ENCODE peak calls at places on chromosomes 3 and 15, in six cellular contexts. One of them, this sample, is unnamed.
A peak's percentile ranks its signal among the peaks of the same experiment; 100 is the strongest.

GRCh38 chr3:29705906-29706507 is 425.1 kb downstream of the RBMS3 start:
- DNase-seq in H9: no peak
- DNase-seq in neuronal stem cell: no peak
- DNase-seq in IMR-90: no peak
- DNase-seq in mesendoderm: no peak
- DNase-seq in H1: no peak
- DNase-seq in this sample: no peak

GRCh38 chr15:39629376-39629775 is 48.5 kb downstream of the THBS1 start:
- DNase-seq in IMR-90: peak; percentile 43
- DNase-seq in H1: no peak
- DNase-seq in neuronal stem cell: no peak
- DNase-seq in mesendoderm: no peak
- DNase-seq in H9: no peak
- DNase-seq in this sample: no peak

GRCh38 chr3:101950510-101950909 is 101.2 kb downstream of the NFKBIZ start:
- DNase-seq in H1: no peak
- DNase-seq in mesendoderm: no peak
- DNase-seq in neuronal stem cell: no peak
- DNase-seq in IMR-90: peak; percentile 81
- DNase-seq in H9: no peak
- DNase-seq in this sample: no peak

GRCh38 chr3:39128951-39129350 is 21.5 kb downstream of the TTC21A start:
- DNase-seq in H9: no peak
- DNase-seq in H1: no peak
- DNase-seq in mesendoderm: no peak
- DNase-seq in IMR-90: no peak
- DNase-seq in neuronal stem cell: no peak
- DNase-seq in this sample: no peak

GRCh38 chr3:15820911-15821310 is 23.1 kb upstream of the ANKRD28 start:
- DNase-seq in H9: no peak
- DNase-seq in neuronal stem cell: no peak
- DNase-seq in H1: no peak
- DNase-seq in mesendoderm: no peak
- DNase-seq in IMR-90: no peak
- DNase-seq in this sample: no peak

GRCh38 chr3:128432898-128433629 is 33.6 kb downstream of the DNAJB8 start:
- DNase-seq in H9: peak; percentile 74
- DNase-seq in IMR-90: no peak
- DNase-seq in neuronal stem cell: peak; percentile 56
- DNase-seq in H1: no peak
- DNase-seq in mesendoderm: no peak
- DNase-seq in this sample: peak; percentile 92

GRCh38 chr3:115448856-115449255 is 174.5 kb upstream of the GAP43 start:
- DNase-seq in neuronal stem cell: no peak
- DNase-seq in mesendoderm: no peak
- DNase-seq in H9: no peak
- DNase-seq in H1: no peak
- DNase-seq in IMR-90: no peak
- DNase-seq in this sample: no peak

GRCh38 chr3:116734243-116734642 is 24.7 kb downstream of the TUSC7 start:
- DNase-seq in neuronal stem cell: no peak
- DNase-seq in H1: no peak
- DNase-seq in mesendoderm: peak; percentile 36
- DNase-seq in IMR-90: no peak
- DNase-seq in H9: no peak
- DNase-seq in this sample: no peak

GRCh38 chr3:192685801-192686200 is 41.5 kb downstream of the FGF12 start:
- DNase-seq in neuronal stem cell: no peak
- DNase-seq in IMR-90: no peak
- DNase-seq in H9: no peak
- DNase-seq in H1: no peak
- DNase-seq in mesendoderm: no peak
- DNase-seq in this sample: peak; percentile 57

GRCh38 chr3:16467368-16467767 is 46.1 kb downstream of the RFTN1 start:
- DNase-seq in mesendoderm: no peak
- DNase-seq in neuronal stem cell: no peak
- DNase-seq in H9: no peak
- DNase-seq in H1: no peak
- DNase-seq in IMR-90: no peak
- DNase-seq in this sample: no peak

GRCh38 chr3:31431322-31431721 is 101.4 kb upstream of the STT3B start:
- DNase-seq in H1: no peak
- DNase-seq in mesendoderm: no peak
- DNase-seq in IMR-90: no peak
- DNase-seq in H9: no peak
- DNase-seq in neuronal stem cell: no peak
- DNase-seq in this sample: no peak

GRCh38 chr3:26293351-26293750 is 329.2 kb upstream of the LRRC3B start:
- DNase-seq in mesendoderm: no peak
- DNase-seq in neuronal stem cell: no peak
- DNase-seq in H1: no peak
- DNase-seq in IMR-90: no peak
- DNase-seq in H9: no peak
- DNase-seq in this sample: no peak

GRCh38 chr3:71503525-71504249 is 79.8 kb downstream of the FOXP1 start:
- DNase-seq in H1: no peak
- DNase-seq in neuronal stem cell: no peak
- DNase-seq in IMR-90: peak; percentile 83
- DNase-seq in mesendoderm: no peak
- DNase-seq in H9: no peak
- DNase-seq in this sample: peak; percentile 59

GRCh38 chr3:161388860-161389259 is 17.5 kb upstream of the SPTSSB start:
- DNase-seq in mesendoderm: no peak
- DNase-seq in IMR-90: no peak
- DNase-seq in H1: no peak
- DNase-seq in H9: no peak
- DNase-seq in neuronal stem cell: no peak
- DNase-seq in this sample: no peak

GRCh38 chr3:139979991-139980390 is 45.0 kb downstream of the CLSTN2 start:
- DNase-seq in H1: no peak
- DNase-seq in H9: peak; percentile 0
- DNase-seq in neuronal stem cell: no peak
- DNase-seq in mesendoderm: no peak
- DNase-seq in IMR-90: no peak
- DNase-seq in this sample: no peak

GRCh38 chr3:138188013-138188352 is 882 bp downstream of the ARMC8 start:
- DNase-seq in IMR-90: peak; percentile 54
- DNase-seq in H1: no peak
- DNase-seq in mesendoderm: no peak
- DNase-seq in neuronal stem cell: no peak
- DNase-seq in H9: no peak
- DNase-seq in this sample: no peak

GRCh38 chr15:75024102-75024636 is 779 bp downstream of the PPCDC start:
- DNase-seq in neuronal stem cell: no peak
- DNase-seq in H9: no peak
- DNase-seq in IMR-90: peak; percentile 22
- DNase-seq in H1: no peak
- DNase-seq in mesendoderm: peak; percentile 16
- DNase-seq in this sample: peak; percentile 26

GRCh38 chr3:14222900-14223594 is 44.4 kb downstream of the LSM3 start:
- DNase-seq in mesendoderm: no peak
- DNase-seq in H9: no peak
- DNase-seq in H1: no peak
- DNase-seq in IMR-90: no peak
- DNase-seq in neuronal stem cell: no peak
- DNase-seq in this sample: no peak

GRCh38 chr3:14221902-14222301 is 43.3 kb downstream of the LSM3 start:
- DNase-seq in mesendoderm: no peak
- DNase-seq in IMR-90: no peak
- DNase-seq in H9: no peak
- DNase-seq in neuronal stem cell: no peak
- DNase-seq in H1: no peak
- DNase-seq in this sample: no peak

GRCh38 chr3:14222457-14222856 is 43.8 kb downstream of the LSM3 start:
- DNase-seq in mesendoderm: no peak
- DNase-seq in H1: no peak
- DNase-seq in H9: no peak
- DNase-seq in neuronal stem cell: no peak
- DNase-seq in IMR-90: no peak
- DNase-seq in this sample: no peak

GRCh38 chr3:14224895-14225294 is 46.3 kb downstream of the LSM3 start:
- DNase-seq in H9: no peak
- DNase-seq in neuronal stem cell: no peak
- DNase-seq in IMR-90: peak; percentile 51
- DNase-seq in mesendoderm: peak; percentile 59
- DNase-seq in H1: no peak
- DNase-seq in this sample: peak; percentile 88

DNA sequence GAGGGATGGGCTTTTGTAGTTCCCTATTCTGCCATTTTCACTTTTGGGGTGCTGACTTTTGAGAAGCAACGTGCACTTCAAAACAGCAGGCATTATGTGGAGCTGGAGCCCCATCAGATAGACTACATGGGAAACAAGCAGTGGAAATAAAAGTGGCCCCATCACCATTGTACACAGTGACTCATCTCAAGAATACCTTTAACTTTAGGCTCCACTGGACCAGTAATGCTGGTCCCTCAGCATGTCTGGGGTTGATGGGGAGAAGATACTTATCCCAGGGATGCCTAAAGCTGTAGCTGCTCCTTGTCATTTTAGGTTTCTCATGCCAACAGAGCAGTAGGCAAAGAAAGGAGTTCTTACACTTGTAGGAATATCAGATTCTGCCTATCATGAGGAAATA is 45.0 kb downstream of the LSM3 start:
- DNase-seq in H1: no peak
- DNase-seq in H9: no peak
- DNase-seq in IMR-90: no peak
- DNase-seq in mesendoderm: no peak
- DNase-seq in neuronal stem cell: no peak
- DNase-seq in this sample: peak; percentile 72
- H3K4ac ChIP-seq in H1: no peak overlapping the region
- H3K4ac ChIP-seq in H9: no peak overlapping the region
- H3K4ac ChIP-seq in IMR-90: peak overlapping the region; percentile 94
- H3K4ac ChIP-seq in mesendoderm: no peak overlapping the region
- H3K4ac ChIP-seq in neuronal stem cell: no peak overlapping the region
- H3K4ac ChIP-seq in this sample: peak overlapping the region; percentile 91

DNA sequence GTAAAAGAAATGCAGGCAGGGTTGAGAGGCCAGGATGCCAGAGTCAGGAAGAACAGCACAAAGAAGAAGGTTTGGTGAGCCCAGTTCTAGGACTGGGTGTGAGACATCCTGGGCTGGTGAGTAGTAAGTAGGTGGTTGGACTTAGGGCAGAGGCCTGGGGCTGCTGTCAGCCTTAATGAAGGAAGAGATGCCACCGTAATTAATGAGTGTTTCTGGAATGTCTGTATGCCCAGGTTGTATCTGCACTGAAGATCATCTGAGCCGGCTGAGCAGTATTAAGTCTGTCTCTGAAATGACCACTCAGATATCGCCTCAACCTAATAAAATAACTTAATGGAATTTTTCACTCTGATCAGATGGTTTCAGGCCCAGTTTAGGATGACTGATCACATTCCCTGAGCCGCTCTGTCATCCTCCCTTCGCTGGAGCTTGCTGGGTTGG is 532.9 kb upstream of the IL12A start:
- DNase-seq in H9: no peak
- DNase-seq in IMR-90: peak; percentile 19
- DNase-seq in neuronal stem cell: no peak
- DNase-seq in H1: no peak
- DNase-seq in mesendoderm: no peak
- DNase-seq in this sample: no peak
- H3K27ac ChIP-seq in H9: no peak overlapping the region
- H3K27ac ChIP-seq in IMR-90: no peak overlapping the region
- H3K27ac ChIP-seq in neuronal stem cell: no peak overlapping the region
- H3K27ac ChIP-seq in H1: no peak overlapping the region
- H3K27ac ChIP-seq in mesendoderm: no peak overlapping the region
- H3K27ac ChIP-seq in this sample: no peak overlapping the region

DNA sequence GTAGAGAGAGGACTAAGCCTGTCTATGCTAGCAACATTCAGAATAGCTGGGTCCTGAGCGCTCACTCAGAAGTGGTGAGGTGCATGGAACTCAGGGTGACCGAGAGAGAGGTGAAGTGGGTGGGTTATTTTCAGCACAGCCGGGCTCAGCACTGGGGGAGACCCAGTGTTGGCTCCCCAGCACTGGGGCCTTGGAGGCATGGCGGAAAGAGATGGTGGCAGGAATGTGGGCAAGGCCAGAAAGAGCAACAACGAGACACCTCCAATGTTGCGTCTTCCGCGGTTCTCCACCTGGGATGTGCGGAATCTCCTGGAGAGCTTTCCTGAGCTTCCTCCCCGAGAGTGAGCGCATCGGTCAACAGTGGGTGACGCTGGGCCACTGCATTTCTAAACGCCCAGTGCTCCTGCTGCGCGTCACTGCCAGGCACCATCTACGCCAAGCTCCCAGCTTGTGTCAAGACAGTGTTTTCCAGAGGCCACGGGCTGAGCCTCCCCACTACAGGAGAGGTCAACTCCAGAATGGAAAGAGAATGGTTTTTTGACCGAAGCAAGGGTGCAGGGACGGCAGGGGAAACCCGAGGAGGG is 148.4 kb downstream of the ADAMTS17 start:
- DNase-seq in mesendoderm: no peak
- DNase-seq in neuronal stem cell: no peak
- DNase-seq in H1: no peak
- DNase-seq in H9: no peak
- DNase-seq in IMR-90: no peak
- DNase-seq in this sample: no peak
- H3K4ac ChIP-seq in mesendoderm: no peak overlapping the region
- H3K4ac ChIP-seq in neuronal stem cell: no peak overlapping the region
- H3K4ac ChIP-seq in H1: no peak overlapping the region
- H3K4ac ChIP-seq in H9: no peak overlapping the region
- H3K4ac ChIP-seq in IMR-90: no peak overlapping the region
- H3K4ac ChIP-seq in this sample: no peak overlapping the region

DNA sequence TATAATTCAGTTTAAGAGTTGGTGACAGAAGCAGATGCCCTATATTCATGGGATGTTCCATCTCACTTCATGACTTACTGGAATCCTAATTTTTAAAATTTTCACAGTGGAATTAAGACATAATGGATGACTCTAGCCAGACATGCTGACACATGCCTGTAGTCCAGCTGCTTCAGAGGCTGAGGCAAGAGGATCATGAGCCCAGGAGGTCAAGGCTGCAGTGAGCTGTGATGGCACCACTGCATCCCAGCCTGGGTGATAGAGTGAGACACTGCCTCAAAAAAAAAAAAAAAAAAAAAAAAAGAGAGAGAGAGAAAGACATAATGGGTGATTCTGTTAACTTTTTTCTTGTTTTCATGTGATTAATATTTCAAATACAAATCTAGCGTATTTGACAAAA is 123.6 kb downstream of the KLHL25 start:
- DNase-seq in H1: no peak
- DNase-seq in mesendoderm: no peak
- DNase-seq in H9: no peak
- DNase-seq in neuronal stem cell: no peak
- DNase-seq in IMR-90: no peak
- DNase-seq in this sample: no peak
- H3K27ac ChIP-seq in H1: no peak overlapping the region
- H3K27ac ChIP-seq in mesendoderm: no peak overlapping the region
- H3K27ac ChIP-seq in H9: no peak overlapping the region
- H3K27ac ChIP-seq in neuronal stem cell: no peak overlapping the region
- H3K27ac ChIP-seq in IMR-90: no peak overlapping the region
- H3K27ac ChIP-seq in this sample: no peak overlapping the region

DNA sequence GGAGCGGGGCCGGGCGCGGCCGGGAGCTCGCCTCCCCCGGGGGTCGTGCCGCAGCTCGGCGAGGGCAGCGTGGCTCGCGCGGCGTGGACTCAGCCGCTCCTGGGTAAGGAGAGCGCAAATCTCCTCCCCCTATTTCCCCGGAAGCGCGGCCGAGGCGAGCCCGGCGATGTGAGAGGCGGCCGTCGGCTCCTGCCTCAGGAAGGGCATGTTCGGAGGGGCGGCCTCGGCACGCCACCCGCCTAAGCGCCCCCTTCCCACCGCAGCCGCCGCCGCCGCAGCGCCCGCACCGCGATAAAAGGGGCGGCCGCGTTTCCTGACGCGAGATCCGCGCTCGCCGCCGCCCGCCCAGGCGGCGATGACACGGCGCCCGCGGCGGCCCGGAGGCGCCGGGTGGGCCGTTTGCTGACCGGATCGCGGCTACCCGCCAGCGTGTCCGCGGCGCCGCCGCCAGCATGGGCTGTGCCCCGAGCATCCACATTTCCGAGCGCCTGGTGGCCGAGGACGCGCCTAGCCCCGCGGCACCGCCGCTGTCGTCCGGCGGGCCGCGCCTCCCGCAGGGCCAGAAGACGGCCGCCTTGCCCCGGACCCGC is at the start of gene PDE8A:
- DNase-seq in neuronal stem cell: peak; percentile 40
- DNase-seq in H9: peak; percentile 40
- DNase-seq in mesendoderm: peak; percentile 62
- DNase-seq in IMR-90: peak; percentile 31
- DNase-seq in H1: no peak
- DNase-seq in this sample: peak; percentile 83
- H3K4ac ChIP-seq in neuronal stem cell: no peak within 1 kb of the TSS
- H3K4ac ChIP-seq in H9: no peak within 1 kb of the TSS
- H3K4ac ChIP-seq in mesendoderm: peak within 1 kb of the TSS; percentile 88
- H3K4ac ChIP-seq in IMR-90: peak within 1 kb of the TSS; percentile 78
- H3K4ac ChIP-seq in H1: peak within 1 kb of the TSS; percentile 28
- H3K4ac ChIP-seq in this sample: peak within 1 kb of the TSS; percentile 70

This sample was measured in trophoblast cell.